ENCODE peak calls at places on chromosomes 4 and X, in seven cellular contexts. S is BJ; T is ovary; A is CD8-positive, alpha-beta T cell; F is heart left ventricle; E is heart right ventricle; W is MG63. G is an unnamed sample. For H3K27me3, the result is how much of the 10 kb centered on the place peaks cover.

GRCh38 chr4:13642576-13642975 is 15.1 kb upstream of the BOD1L1 start:
- DNase-seq in S (no peak), T (peak), A (no peak), F (no peak), E (no peak), W (no peak), G (no peak)

GRCh38 chr4:19309365-19309764 is 942.3 kb upstream of the SLIT2 start:
- DNase-seq in S (no peak), T (no peak), A (no peak), F (no peak), E (no peak), W (no peak), G (no peak)

GRCh38 chr4:38310446-38311043 is 350.3 kb downstream of the PTTG2 start:
- DNase-seq in S (no peak), T (no peak), A (peak), F (no peak), E (no peak), W (no peak), G (no peak)

GRCh38 chrX:148290937-148291336 is 209.5 kb upstream of the AFF2 start:
- DNase-seq in S (no peak), T (no peak), A (no peak), F (no peak), E (no peak), W (no peak), G (no peak)

GRCh38 chrX:37846141-37846540 is 1.2 kb downstream of the DYNLT3 start:
- DNase-seq in S (no peak), T (no peak), A (no peak), F (no peak), E (no peak), W (no peak), G (no peak)

GRCh38 chr4:8534129-8534528 is 46.1 kb upstream of the GPR78 start:
- DNase-seq in S (no peak), T (no peak), A (no peak), F (no peak), E (no peak), W (peak), G (no peak)

GRCh38 chr4:182736207-182736606 is 181.0 kb downstream of the DCTD start:
- DNase-seq in S (no peak), T (no peak), A (no peak), F (no peak), E (no peak), W (no peak), G (no peak)

GRCh38 chr4:112881842-112882241 is 167.6 kb upstream of the ANK2 start:
- DNase-seq in S (no peak), T (peak), A (no peak), F (no peak), E (no peak), W (no peak), G (no peak)

GRCh38 chr4:89298788-89299152 is 8.8 kb downstream of the GPRIN3 start:
- DNase-seq in S (no peak), T (no peak), A (no peak), F (no peak), E (no peak), W (no peak), G (no peak)

GRCh38 chr4:140928880-140929279 is 172.7 kb upstream of the TBC1D9 start:
- DNase-seq in S (no peak), T (no peak), A (no peak), F (no peak), E (no peak), W (peak), G (no peak)

GRCh38 chr4:159669094-159669493 is 566.2 kb downstream of the RAPGEF2 start:
- DNase-seq in S (no peak), T (no peak), A (no peak), F (no peak), E (no peak), W (no peak), G (no peak)

GRCh38 chr4:105453550-105454201 is 20.2 kb downstream of the PPA2 start:
- DNase-seq in S (no peak), T (no peak), A (no peak), F (no peak), E (no peak), W (no peak), G (no peak)

GRCh38 chrX:97638621-97639020 is 754.9 kb downstream of the RPA4 start:
- DNase-seq in S (no peak), T (no peak), A (no peak), F (no peak), E (no peak), W (no peak), G (no peak)

GRCh38 chrX:97637289-97637688 is 753.6 kb downstream of the RPA4 start:
- DNase-seq in S (no peak), T (no peak), A (no peak), F (no peak), E (no peak), W (no peak), G (no peak)

GRCh38 chrX:97633798-97634197 is 750.1 kb downstream of the RPA4 start:
- DNase-seq in S (no peak), T (no peak), A (no peak), F (no peak), E (no peak), W (no peak), G (no peak)

GRCh38 chrX:97639526-97639925 is 755.8 kb downstream of the RPA4 start:
- DNase-seq in S (no peak), T (no peak), A (no peak), F (no peak), E (no peak), W (no peak), G (no peak)
- H3K27me3 ChIP-seq in S (under half), T (under half), A (under half), F (under half), E (under half), W (under half), G (under half)

DNA sequence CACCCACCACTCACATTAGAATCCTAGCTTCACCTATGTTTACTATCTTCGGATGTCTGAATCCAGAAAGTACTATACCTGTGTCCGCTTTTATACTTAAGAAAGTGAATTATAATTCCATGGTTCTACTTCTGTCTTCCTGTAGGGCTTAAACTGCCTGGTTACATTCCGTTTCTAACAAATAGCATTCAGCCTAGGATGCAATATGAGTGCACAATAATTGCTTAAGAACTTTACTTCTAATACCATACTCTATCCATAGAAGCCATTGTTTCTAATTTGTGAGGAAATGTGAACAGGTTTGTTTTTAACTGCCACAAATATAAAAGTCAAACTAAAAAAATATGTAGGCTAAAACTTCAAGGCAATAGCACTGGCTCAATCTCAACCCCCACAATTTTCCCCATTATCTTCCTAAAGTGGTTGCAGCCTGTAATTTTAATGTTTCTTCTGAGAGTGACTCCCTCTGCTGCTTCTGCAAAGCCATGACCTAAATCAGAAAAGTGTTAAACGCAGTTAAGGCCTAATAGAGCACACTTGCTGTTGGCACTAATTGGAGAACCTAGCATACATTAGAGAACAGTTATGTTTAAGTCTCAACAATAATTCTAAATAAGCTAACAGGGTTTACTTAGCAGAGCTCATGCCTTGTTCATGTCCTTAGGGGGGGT is 4.2 kb downstream of the UNC5C start:
- DNase-seq in S (no peak), T (no peak), A (no peak), F (no peak), E (no peak), W (no peak), G (no peak)
- H3K27me3 ChIP-seq in S (under half), T (under half), A (under half), F (under half), E (under half), W (under half), G (under half)

GRCh38 chrX:120016068-120016441 is 61.4 kb downstream of the RHOXF2B start:
- DNase-seq in S (no peak), T (no peak), A (no peak), F (no peak), E (no peak), W (no peak), G (no peak)
- H3K27me3 ChIP-seq in S (under half), T (under half), A (under half), F (under half), E (half or more), W (under half), G (under half)

DNA sequence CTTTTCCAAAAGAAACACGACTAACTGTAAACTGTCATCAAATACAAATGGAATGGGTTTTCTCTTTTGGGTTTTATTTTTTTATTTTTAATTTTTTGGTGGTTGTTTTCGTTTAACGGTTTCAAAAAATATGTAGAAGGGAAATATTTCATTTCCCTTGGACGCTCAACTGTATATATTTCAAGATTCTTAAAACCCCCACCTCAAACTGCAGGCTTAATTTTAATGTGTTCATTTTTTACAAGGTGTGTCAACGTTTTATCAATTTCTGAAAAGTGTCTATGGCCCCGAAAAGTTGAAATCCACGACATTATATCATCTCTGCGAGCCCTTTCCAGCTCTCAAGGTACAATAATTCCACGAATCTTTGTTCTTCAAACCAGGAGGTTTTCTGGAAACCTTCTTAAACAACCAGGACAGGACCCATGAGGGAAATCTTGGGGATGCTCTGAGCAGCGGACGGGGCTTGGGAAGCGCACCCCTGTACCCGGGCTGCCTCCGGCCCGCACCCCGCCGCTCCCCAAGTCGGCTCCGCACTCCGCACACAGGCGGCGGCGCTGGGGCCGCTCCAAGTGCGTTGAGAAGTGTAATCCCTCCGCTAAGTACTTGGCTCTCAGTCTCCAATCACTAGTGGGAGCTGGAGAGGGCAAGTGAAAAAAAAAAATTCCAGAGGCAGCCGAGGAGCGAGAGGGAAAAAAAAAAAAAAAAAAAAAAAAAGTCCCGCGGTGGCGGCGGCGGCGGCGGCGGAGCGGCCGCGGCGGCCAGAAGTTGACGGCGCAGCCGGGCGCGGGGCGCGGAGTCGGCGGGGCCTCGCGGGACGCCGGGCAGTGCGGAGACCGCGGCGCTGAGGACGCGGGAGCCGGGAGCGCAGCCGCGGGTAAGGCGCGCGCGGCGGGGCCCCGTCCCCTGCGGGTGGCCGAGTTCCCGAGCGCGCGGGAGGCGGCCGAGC is at the start of gene BMPR1B:
- DNase-seq in S (no peak), T (peak), A (no peak), F (no peak), E (no peak), W (peak), G (no peak)
- H3K27me3 ChIP-seq in S (under half), T (under half), A (under half), F (under half), E (half or more), W (under half), G (under half)

GRCh38 chrX:140501940-140502468 is 2.9 kb downstream of the SOX3 start:
- DNase-seq in S (no peak), T (no peak), A (no peak), F (no peak), E (no peak), W (no peak), G (no peak)
- H3K27me3 ChIP-seq in S (under half), T (under half), A (under half), F (under half), E (half or more), W (under half), G (under half)

GRCh38 chrX:50066318-50066937 is 134.4 kb downstream of the AKAP4 start:
- DNase-seq in S (no peak), T (no peak), A (no peak), F (no peak), E (no peak), W (no peak), G (no peak)
- H3K27me3 ChIP-seq in S (under half), T (under half), A (under half), F (under half), E (under half), W (under half), G (under half)

GRCh38 chrX:25755179-25755578 is 383.0 kb upstream of the MAGEB18 start:
- DNase-seq in S (no peak), T (no peak), A (no peak), F (no peak), E (no peak), W (no peak), G (no peak)
- H3K27me3 ChIP-seq in S (under half), T (under half), A (under half), F (under half), E (under half), W (under half), G (under half)

GRCh38 chr4:68388347-68388746 is 38.5 kb upstream of the YTHDC1 start:
- DNase-seq in S (no peak), T (no peak), A (no peak), F (no peak), E (no peak), W (no peak), G (no peak)
- H3K27me3 ChIP-seq in S (under half), T (under half), A (under half), F (under half), E (under half), W (under half), G (under half)

DNA sequence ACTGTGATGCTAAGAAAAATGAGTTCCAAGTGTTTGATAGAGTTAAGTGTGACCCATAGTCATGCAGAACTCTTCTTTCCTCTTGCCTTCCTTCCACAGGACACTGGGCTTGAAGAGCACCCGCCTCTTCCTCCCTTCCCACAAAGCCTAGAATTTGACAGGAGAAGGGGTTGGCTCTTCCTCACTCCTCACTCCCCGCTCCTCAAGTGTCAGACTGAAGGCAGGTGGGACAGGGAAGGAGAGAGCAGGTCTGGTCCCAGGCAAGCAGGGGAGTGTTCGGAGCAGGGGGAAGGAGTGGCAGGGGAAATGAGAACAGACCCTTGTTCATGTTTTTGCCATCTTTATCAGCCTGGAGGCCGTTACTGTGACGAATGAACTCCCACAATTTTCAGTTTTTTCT is 10.7 kb downstream of the MAGED2 start:
- DNase-seq in S (no peak), T (no peak), A (no peak), F (no peak), E (no peak), W (no peak), G (no peak)
- H3K27me3 ChIP-seq in S (under half), T (under half), A (under half), F (under half), E (under half), W (under half), G (under half)

GRCh38 chrX:40735318-40736169 is at the start of gene MED14:
- DNase-seq in S (peak), T (peak), A (peak), F (peak), E (peak), W (peak), G (peak)
- H3K27me3 ChIP-seq in S (under half), T (under half), A (under half), F (under half), E (half or more), W (under half), G (under half)